ENCODE peak calls at places on chromosomes 6 and 20, in five cellular contexts. M is K562, H is IMR-90, Q is A549, U is HepG2. G is an unnamed sample.

GRCh38 chr20:53330744-53331143 is 262.9 kb downstream of the ZNF217 start:
- DNase-seq in U (no peak), H (no peak), M (peak; percentile 37), Q (no peak), G (no peak)

GRCh38 chr20:63978319-63979220 is 872 bp downstream of the SAMD10 start:
- DNase-seq in M (peak; percentile 73), U (peak; percentile 79), H (peak; percentile 43), Q (no peak), G (no peak)

GRCh38 chr6:121838842-121839241 is 403.4 kb downstream of the GJA1 start:
- DNase-seq in U (no peak), H (peak; percentile 38), Q (no peak), M (no peak), G (no peak)

GRCh38 chr6:45132059-45132458 is 196.1 kb upstream of the RUNX2 start:
- DNase-seq in H (no peak), M (no peak), U (no peak), Q (no peak), G (no peak)

GRCh38 chr20:58531063-58531462 is 15.9 kb upstream of the APCDD1L start:
- DNase-seq in H (no peak), M (no peak), Q (no peak), U (no peak), G (no peak)

GRCh38 chr6:73796881-73797280 is 100.9 kb downstream of the CD109 start:
- DNase-seq in U (no peak), Q (no peak), H (peak; percentile 6), M (no peak), G (no peak)

GRCh38 chr6:139219746-139220145 is 72.1 kb downstream of the TXLNB start:
- DNase-seq in H (no peak), Q (no peak), U (no peak), M (no peak), G (no peak)

GRCh38 chr20:63331741-63332400 is 29.3 kb downstream of the CHRNA4 start:
- DNase-seq in U (no peak), M (no peak), H (no peak), Q (no peak), G (no peak)

GRCh38 chr6:113903666-113904330 is 46.7 kb downstream of the MARCKS start:
- DNase-seq in H (peak; percentile 58), U (peak; percentile 45), Q (no peak), M (no peak), G (no peak)

GRCh38 chr6:25315778-25316177 is 36.6 kb downstream of the CARMIL1 start:
- DNase-seq in M (no peak), U (no peak), H (no peak), Q (no peak), G (no peak)

GRCh38 chr20:50216543-50217206 is 26.0 kb downstream of the CEBPB start:
- DNase-seq in M (no peak), H (no peak), Q (no peak), U (peak; percentile 63), G (no peak)

GRCh38 chr20:19448632-19449031 is 236.2 kb downstream of the SLC24A3 start:
- DNase-seq in M (no peak), Q (no peak), U (no peak), H (no peak), G (no peak)

GRCh38 chr20:37494301-37494700 is 26.7 kb upstream of the NNAT start:
- DNase-seq in H (no peak), Q (no peak), M (no peak), U (no peak), G (no peak)

GRCh38 chr20:62656205-62656918 is 14.1 kb downstream of the SLCO4A1 start:
- DNase-seq in U (no peak), H (no peak), M (no peak), Q (no peak), G (no peak)

GRCh38 chr6:109290143-109290931 is 91.9 kb downstream of the CD164 start:
- DNase-seq in Q (no peak), U (no peak), H (no peak), M (no peak), G (no peak)

GRCh38 chr6:169950558-169950957 is 199.1 kb downstream of the ERMARD start:
- DNase-seq in H (no peak), Q (no peak), U (no peak), M (no peak), G (no peak)

GRCh38 chr20:1225729-1226313 is at the start of gene RAD21L1:
- DNase-seq in Q (peak; percentile 92), U (no peak), M (peak; percentile 98), H (peak; percentile 60), G (peak; percentile 87)

GRCh38 chr6:105193647-105194046 is 13.8 kb upstream of the POPDC3 start:
- DNase-seq in U (no peak), M (no peak), Q (no peak), H (peak; percentile 80), G (no peak)

GRCh38 chr6:33712914-33713313 is 1.4 kb upstream of the UQCC2 start:
- DNase-seq in M (no peak), U (no peak), H (no peak), Q (no peak), G (no peak)

GRCh38 chr6:151524059-151524458 is 30.2 kb downstream of the CCDC170 start:
- DNase-seq in H (no peak), Q (no peak), U (no peak), M (no peak), G (no peak)

DNA sequence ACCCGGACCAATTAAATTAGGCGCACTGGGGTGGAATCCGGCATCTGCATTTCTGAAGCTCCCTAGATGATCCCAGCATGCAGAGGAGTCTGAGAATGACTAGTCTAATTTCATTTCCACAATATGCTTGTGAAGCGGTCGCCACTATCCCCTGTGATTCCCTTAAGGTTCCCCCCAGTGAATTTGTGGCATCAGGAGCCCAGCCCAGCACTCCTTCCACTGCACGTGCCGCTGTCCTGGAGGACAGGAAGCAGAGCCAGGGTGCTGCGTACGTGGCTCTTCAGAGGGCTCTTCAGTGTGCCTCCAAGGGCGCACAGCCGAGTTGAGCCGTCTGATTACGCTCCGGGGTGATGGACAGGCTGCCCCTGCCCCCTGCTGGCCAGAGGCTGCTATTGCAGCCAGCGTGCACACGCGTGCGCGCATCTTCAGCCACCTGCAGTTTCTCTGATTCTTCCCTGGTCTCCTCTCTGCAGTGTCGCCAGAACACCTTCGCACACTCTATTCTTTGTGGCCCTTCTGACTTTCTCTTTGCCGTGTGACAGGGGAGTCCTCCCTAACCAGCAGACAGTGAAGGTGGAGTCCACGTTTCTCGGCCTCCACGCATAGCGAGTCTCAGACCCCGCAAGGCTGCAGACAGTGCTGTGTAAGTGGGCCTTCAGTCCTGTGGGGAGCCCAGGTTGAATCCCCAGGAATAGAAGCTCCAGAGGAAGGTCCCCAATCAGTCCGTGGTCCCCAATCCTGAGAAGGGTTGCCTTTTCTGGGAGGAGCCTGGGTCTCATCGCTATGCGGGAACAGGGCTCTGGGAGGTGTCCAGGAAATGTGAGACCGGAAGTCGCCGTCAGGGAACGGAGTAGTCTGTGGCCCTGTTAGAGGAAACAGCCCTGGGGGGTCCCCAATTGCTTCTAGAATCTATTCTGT is 16.5 kb upstream of the NCR2 start:
- DNase-seq in H (peak; percentile 81), M (peak; percentile 90), Q (peak; percentile 48), U (peak; percentile 70), G (peak; percentile 82)
- H3K4me2 ChIP-seq in H (peak overlapping the region; percentile 90), M (peak overlapping the region; percentile 93), Q (peak overlapping the region; percentile 81), U (peak overlapping the region; percentile 70), G (peak overlapping the region; percentile 70)

GRCh38 chr6:104166055-104166668 is 693.6 kb downstream of the HACE1 start:
- DNase-seq in H (no peak), Q (no peak), U (no peak), M (no peak), G (no peak)

GRCh38 chr6:104159045-104159618 is 700.6 kb downstream of the HACE1 start:
- DNase-seq in M (no peak), H (no peak), Q (no peak), U (no peak), G (no peak)

DNA sequence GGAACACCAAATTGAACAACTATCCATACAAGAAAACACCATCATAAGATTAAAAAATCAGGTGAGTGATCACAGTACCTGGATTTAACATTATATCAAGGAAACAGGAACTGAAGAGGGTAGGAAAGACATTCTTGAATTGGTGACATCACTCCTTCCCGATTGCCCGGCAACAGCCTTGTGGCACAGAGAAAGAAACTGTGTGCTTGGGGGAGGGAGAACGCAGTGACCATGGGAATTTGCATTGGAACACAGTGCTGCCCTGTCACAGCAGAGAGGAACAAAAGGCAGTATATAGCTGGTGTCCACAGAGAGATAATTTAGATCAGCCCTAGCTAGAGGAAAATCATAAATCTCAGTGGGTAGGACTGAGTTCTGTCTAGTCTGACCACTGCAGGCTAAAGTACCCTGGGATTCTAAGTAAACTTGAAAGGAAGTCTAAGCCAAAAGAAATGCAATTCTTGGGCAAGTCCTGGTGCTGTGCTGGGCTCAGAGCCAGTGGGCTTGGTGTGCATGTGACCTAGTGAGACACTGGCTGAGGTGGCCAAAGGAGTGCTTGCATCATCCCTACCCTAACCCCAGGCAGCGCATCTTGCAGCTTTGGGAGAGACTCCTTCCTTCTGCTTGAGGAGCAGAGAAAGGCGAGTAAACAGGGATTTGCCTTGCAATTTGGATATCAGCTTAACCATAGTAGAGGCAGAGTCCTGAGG is 697.6 kb downstream of the HACE1 start:
- DNase-seq in H (no peak), U (no peak), Q (no peak), M (no peak), G (no peak)
- TF ChIP-seq USF2 in H (no peak), U (no peak), Q (no peak), M (no peak), G (no peak)

GRCh38 chr6:32086661-32087573 is 22.2 kb downstream of the TNXB start:
- DNase-seq in Q (no peak), H (peak; percentile 88), U (peak; percentile 27), M (no peak), G (no peak)
- H3K4me3 ChIP-seq in Q (no peak overlapping the region), H (no peak overlapping the region), U (no peak overlapping the region), M (no peak overlapping the region), G (peak overlapping the region; percentile 23)

DNA sequence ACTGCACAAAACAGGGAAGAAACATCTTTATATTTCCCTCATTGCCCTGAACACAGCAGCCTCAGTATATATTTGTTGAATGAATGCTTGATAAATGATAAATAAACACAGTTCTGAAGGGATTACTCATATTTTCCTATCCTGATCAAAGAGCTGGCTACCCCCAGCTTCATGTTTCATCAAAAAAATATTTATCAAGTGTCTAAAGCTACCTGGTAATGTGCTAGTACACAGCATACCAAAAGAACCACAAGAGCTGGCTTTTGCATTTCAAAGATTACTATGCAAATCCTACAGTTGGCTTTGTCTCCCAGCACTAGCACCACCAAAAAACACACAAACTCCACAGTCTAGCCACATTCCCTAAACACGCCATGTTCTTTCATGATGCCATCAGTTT is 130.0 kb downstream of the BTBD9 start:
- DNase-seq in H (peak; percentile 75), Q (no peak), U (peak; percentile 13), M (no peak), G (no peak)
- H3K4me2 ChIP-seq in H (peak overlapping the region; percentile 61), Q (peak overlapping the region; percentile 34), U (no peak overlapping the region), M (no peak overlapping the region), G (no peak overlapping the region)

GRCh38 chr6:3453410-3453809 is 3.4 kb downstream of the SLC22A23 start:
- DNase-seq in M (no peak), Q (no peak), U (no peak), H (no peak), G (no peak)
- TF ChIP-seq USF2 in M (no peak), Q (no peak), U (no peak), H (no peak), G (no peak)

GRCh38 chr6:85465762-85466161 is 15.9 kb downstream of the NT5E start:
- DNase-seq in H (no peak), M (no peak), U (no peak), Q (no peak), G (no peak)

GRCh38 chr6:85464260-85464644 is 14.4 kb downstream of the NT5E start:
- DNase-seq in M (no peak), Q (peak; percentile 17), U (no peak), H (peak; percentile 98), G (no peak)

GRCh38 chr6:85463621-85464259 is 13.9 kb downstream of the NT5E start:
- DNase-seq in M (no peak), H (no peak), U (no peak), Q (no peak), G (no peak)

GRCh38 chr6:85462673-85463072 is 12.8 kb downstream of the NT5E start:
- DNase-seq in M (no peak), Q (no peak), U (no peak), H (no peak), G (no peak)

GRCh38 chr6:85464722-85465150 is 14.9 kb downstream of the NT5E start:
- DNase-seq in Q (peak; percentile 36), U (no peak), M (no peak), H (peak; percentile 98), G (no peak)
- H3K4me3 ChIP-seq in Q (peak overlapping the region; percentile 14), U (no peak overlapping the region), M (no peak overlapping the region), H (no peak overlapping the region), G (no peak overlapping the region)